ENCODE peak calls at places on chromosome 17, in five cellular contexts. One of them, this sample, is unnamed.
A peak's percentile ranks its signal among the peaks of the same experiment; 100 is the strongest.

GRCh38 chr17:39167492-39167891 is 1.5 kb upstream of the ARL5C start:
- DNase-seq in NCI-H82: peak; percentile 98
- DNase-seq in CMK: no peak
- DNase-seq in tibial nerve: no peak
- DNase-seq in A549: no peak
- DNase-seq in this sample: no peak

GRCh38 chr17:61335845-61336655 is 63.6 kb upstream of the TBX2 start:
- DNase-seq in A549: no peak
- DNase-seq in CMK: no peak
- DNase-seq in NCI-H82: peak; percentile 95
- DNase-seq in tibial nerve: no peak
- DNase-seq in this sample: no peak

GRCh38 chr17:76862079-76862478 is 6.1 kb upstream of the MGAT5B start:
- DNase-seq in NCI-H82: peak; percentile 26
- DNase-seq in A549: no peak
- DNase-seq in CMK: no peak
- DNase-seq in tibial nerve: no peak
- DNase-seq in this sample: no peak

GRCh38 chr17:35022536-35023063 is 40.9 kb downstream of the RFFL start:
- DNase-seq in CMK: peak; percentile 37
- DNase-seq in A549: peak; percentile 74
- DNase-seq in tibial nerve: no peak
- DNase-seq in NCI-H82: no peak
- DNase-seq in this sample: no peak

GRCh38 chr17:2386400-2387085 is 14.3 kb downstream of the MNT start:
- DNase-seq in A549: no peak
- DNase-seq in tibial nerve: no peak
- DNase-seq in CMK: no peak
- DNase-seq in NCI-H82: no peak
- DNase-seq in this sample: no peak

GRCh38 chr17:36877774-36878173 is 59.5 kb upstream of the LHX1 start:
- DNase-seq in NCI-H82: no peak
- DNase-seq in tibial nerve: no peak
- DNase-seq in CMK: no peak
- DNase-seq in A549: no peak
- DNase-seq in this sample: no peak

GRCh38 chr17:63550816-63551639 is 751 bp downstream of the DCAF7 start:
- DNase-seq in CMK: peak; percentile 21
- DNase-seq in A549: peak; percentile 49
- DNase-seq in tibial nerve: no peak
- DNase-seq in NCI-H82: peak; percentile 93
- DNase-seq in this sample: no peak

GRCh38 chr17:73710095-73710592 is 65.9 kb upstream of the SDK2 start:
- DNase-seq in NCI-H82: peak; percentile 90
- DNase-seq in CMK: peak; percentile 18
- DNase-seq in tibial nerve: no peak
- DNase-seq in A549: peak; percentile 79
- DNase-seq in this sample: peak; percentile 87

GRCh38 chr17:77145635-77146632 is 5.2 kb downstream of the SEC14L1 start:
- DNase-seq in NCI-H82: no peak
- DNase-seq in tibial nerve: peak; percentile 39
- DNase-seq in A549: no peak
- DNase-seq in CMK: no peak
- DNase-seq in this sample: peak; percentile 34

GRCh38 chr17:67993153-67993997 is 2.9 kb downstream of the C17orf58 start:
- DNase-seq in A549: peak; percentile 77
- DNase-seq in tibial nerve: peak; percentile 68
- DNase-seq in NCI-H82: peak; percentile 89
- DNase-seq in CMK: peak; percentile 58
- DNase-seq in this sample: peak; percentile 76

GRCh38 chr17:73782641-73783381 is 138.6 kb upstream of the SDK2 start:
- DNase-seq in CMK: no peak
- DNase-seq in A549: no peak
- DNase-seq in tibial nerve: no peak
- DNase-seq in NCI-H82: peak; percentile 54
- DNase-seq in this sample: peak; percentile 68

GRCh38 chr17:61461967-61462733 is 9.9 kb downstream of the TBX4 start:
- DNase-seq in NCI-H82: no peak
- DNase-seq in tibial nerve: no peak
- DNase-seq in CMK: no peak
- DNase-seq in A549: no peak
- DNase-seq in this sample: no peak

This sample was measured in WTC11.